ENCODE peak calls at places on chromosome 22, in seven cellular contexts. One of them, this sample, is unnamed.

GRCh38 chr22:44182591-44183588 is 2.2 kb downstream of the PARVG start:
- DNase-seq in activated T-cell treated with anti-CD3 and anti-CD28 coated beads, Interleukin-2, amount 50 U/mL, for 72 hours: peak; percentile 53
- DNase-seq in AG09319: no peak
- DNase-seq in brain microvascular endothelial cell: no peak
- DNase-seq in T-helper 9 cell: peak; percentile 22
- DNase-seq in HAP-1: no peak
- DNase-seq in prostate gland: no peak
- DNase-seq in this sample: peak; percentile 48

GRCh38 chr22:17368727-17369552 is at the start of gene CECR2:
- DNase-seq in activated T-cell treated with anti-CD3 and anti-CD28 coated beads, Interleukin-2, amount 50 U/mL, for 72 hours: peak; percentile 17
- DNase-seq in AG09319: no peak
- DNase-seq in brain microvascular endothelial cell: no peak
- DNase-seq in T-helper 9 cell: no peak
- DNase-seq in HAP-1: peak; percentile 77
- DNase-seq in prostate gland: no peak
- DNase-seq in this sample: no peak

GRCh38 chr22:27107824-27108223 is 450.4 kb downstream of the MIAT start:
- DNase-seq in activated T-cell treated with anti-CD3 and anti-CD28 coated beads, Interleukin-2, amount 50 U/mL, for 72 hours: peak; percentile 1
- DNase-seq in AG09319: peak; percentile 85
- DNase-seq in brain microvascular endothelial cell: peak; percentile 97
- DNase-seq in T-helper 9 cell: no peak
- DNase-seq in HAP-1: no peak
- DNase-seq in prostate gland: no peak
- DNase-seq in this sample: no peak

GRCh38 chr22:50049299-50050195 is 8.6 kb downstream of the TTLL8 start:
- DNase-seq in activated T-cell treated with anti-CD3 and anti-CD28 coated beads, Interleukin-2, amount 50 U/mL, for 72 hours: no peak
- DNase-seq in AG09319: no peak
- DNase-seq in brain microvascular endothelial cell: no peak
- DNase-seq in T-helper 9 cell: no peak
- DNase-seq in HAP-1: no peak
- DNase-seq in prostate gland: no peak
- DNase-seq in this sample: no peak

GRCh38 chr22:36425977-36426523 is 38.3 kb upstream of the MYH9 start:
- DNase-seq in activated T-cell treated with anti-CD3 and anti-CD28 coated beads, Interleukin-2, amount 50 U/mL, for 72 hours: no peak
- DNase-seq in AG09319: no peak
- DNase-seq in brain microvascular endothelial cell: no peak
- DNase-seq in T-helper 9 cell: no peak
- DNase-seq in HAP-1: no peak
- DNase-seq in prostate gland: no peak
- DNase-seq in this sample: no peak

GRCh38 chr22:49770454-49771265 is 57.0 kb downstream of the BRD1 start:
- DNase-seq in activated T-cell treated with anti-CD3 and anti-CD28 coated beads, Interleukin-2, amount 50 U/mL, for 72 hours: no peak
- DNase-seq in AG09319: no peak
- DNase-seq in brain microvascular endothelial cell: no peak
- DNase-seq in T-helper 9 cell: no peak
- DNase-seq in HAP-1: no peak
- DNase-seq in prostate gland: no peak
- DNase-seq in this sample: no peak

GRCh38 chr22:41305646-41306045 is 4.3 kb downstream of the ZC3H7B start:
- DNase-seq in activated T-cell treated with anti-CD3 and anti-CD28 coated beads, Interleukin-2, amount 50 U/mL, for 72 hours: no peak
- DNase-seq in AG09319: no peak
- DNase-seq in brain microvascular endothelial cell: no peak
- DNase-seq in T-helper 9 cell: no peak
- DNase-seq in HAP-1: no peak
- DNase-seq in prostate gland: no peak
- DNase-seq in this sample: no peak

GRCh38 chr22:43624144-43624998 is 187.7 kb downstream of the EFCAB6 start:
- DNase-seq in activated T-cell treated with anti-CD3 and anti-CD28 coated beads, Interleukin-2, amount 50 U/mL, for 72 hours: no peak
- DNase-seq in AG09319: no peak
- DNase-seq in brain microvascular endothelial cell: peak; percentile 8
- DNase-seq in T-helper 9 cell: no peak
- DNase-seq in HAP-1: no peak
- DNase-seq in prostate gland: no peak
- DNase-seq in this sample: no peak

GRCh38 chr22:28229566-28230483 is 310.8 kb upstream of the PITPNB start:
- DNase-seq in activated T-cell treated with anti-CD3 and anti-CD28 coated beads, Interleukin-2, amount 50 U/mL, for 72 hours: no peak
- DNase-seq in AG09319: no peak
- DNase-seq in brain microvascular endothelial cell: peak; percentile 61
- DNase-seq in T-helper 9 cell: no peak
- DNase-seq in HAP-1: no peak
- DNase-seq in prostate gland: no peak
- DNase-seq in this sample: no peak

GRCh38 chr22:27879923-27880322 is 39.1 kb downstream of the PITPNB start:
- DNase-seq in activated T-cell treated with anti-CD3 and anti-CD28 coated beads, Interleukin-2, amount 50 U/mL, for 72 hours: no peak
- DNase-seq in AG09319: no peak
- DNase-seq in brain microvascular endothelial cell: peak; percentile 41
- DNase-seq in T-helper 9 cell: no peak
- DNase-seq in HAP-1: peak; percentile 49
- DNase-seq in prostate gland: no peak
- DNase-seq in this sample: peak; percentile 28

GRCh38 chr22:38755155-38755910 is 465 bp downstream of the SUN2 start:
- DNase-seq in activated T-cell treated with anti-CD3 and anti-CD28 coated beads, Interleukin-2, amount 50 U/mL, for 72 hours: peak; percentile 78
- DNase-seq in AG09319: peak; percentile 56
- DNase-seq in brain microvascular endothelial cell: peak; percentile 28
- DNase-seq in T-helper 9 cell: peak; percentile 43
- DNase-seq in HAP-1: peak; percentile 33
- DNase-seq in prostate gland: peak; percentile 77
- DNase-seq in this sample: peak; percentile 76

GRCh38 chr22:41917906-41918791 is 3.3 kb upstream of the SHISA8 start:
- DNase-seq in activated T-cell treated with anti-CD3 and anti-CD28 coated beads, Interleukin-2, amount 50 U/mL, for 72 hours: peak; percentile 37
- DNase-seq in AG09319: no peak
- DNase-seq in brain microvascular endothelial cell: peak; percentile 29
- DNase-seq in T-helper 9 cell: no peak
- DNase-seq in HAP-1: no peak
- DNase-seq in prostate gland: no peak
- DNase-seq in this sample: no peak

GRCh38 chr22:29541845-29542244 is 11.7 kb downstream of the THOC5 start:
- DNase-seq in activated T-cell treated with anti-CD3 and anti-CD28 coated beads, Interleukin-2, amount 50 U/mL, for 72 hours: no peak
- DNase-seq in AG09319: no peak
- DNase-seq in brain microvascular endothelial cell: no peak
- DNase-seq in T-helper 9 cell: no peak
- DNase-seq in HAP-1: no peak
- DNase-seq in prostate gland: no peak
- DNase-seq in this sample: no peak

GRCh38 chr22:40058265-40058664 is 63.5 kb downstream of the FAM83F start:
- DNase-seq in activated T-cell treated with anti-CD3 and anti-CD28 coated beads, Interleukin-2, amount 50 U/mL, for 72 hours: peak; percentile 32
- DNase-seq in AG09319: no peak
- DNase-seq in brain microvascular endothelial cell: no peak
- DNase-seq in T-helper 9 cell: no peak
- DNase-seq in HAP-1: peak; percentile 14
- DNase-seq in prostate gland: no peak
- DNase-seq in this sample: no peak